ENCODE peak calls at places on chromosome 1, in six cellular contexts. Z is T-helper 2 cell, H is GM03348, L is A172, N is WTC11, R is NCI-H1092 treated with DMSO at 0.1 percent for 48 hours. T is an unnamed sample.

GRCh38 chr1:58982259-58982998 is 198.6 kb upstream of the JUN start:
- DNase-seq in R (peak; percentile 16), H (peak; percentile 16), Z (no peak), L (peak; percentile 19), N (no peak), T (no peak)

GRCh38 chr1:59128239-59128736 is 168.6 kb upstream of the FGGY start:
- DNase-seq in Z (no peak), H (peak; percentile 40), R (no peak), L (peak; percentile 89), N (no peak), T (no peak)

GRCh38 chr1:82177190-82177589 is 376.5 kb downstream of the ADGRL2 start:
- DNase-seq in H (no peak), Z (no peak), L (no peak), N (no peak), R (no peak), T (no peak)

GRCh38 chr1:201261771-201262547 is 21.3 kb upstream of the PKP1 start:
- DNase-seq in R (no peak), Z (no peak), L (no peak), N (no peak), H (peak; percentile 30), T (no peak)

GRCh38 chr1:246781212-246781611 is 57.0 kb downstream of the SCCPDH start:
- DNase-seq in Z (no peak), R (no peak), H (no peak), N (no peak), L (no peak), T (no peak)

GRCh38 chr1:214123061-214123784 is 135.4 kb downstream of the PROX1 start:
- DNase-seq in H (peak; percentile 74), N (peak; percentile 71), Z (peak; percentile 28), R (peak; percentile 86), L (peak; percentile 80), T (no peak)

GRCh38 chr1:236063919-236064673 is 794 bp downstream of the NID1 start:
- DNase-seq in L (peak; percentile 73), Z (peak; percentile 26), H (peak; percentile 80), N (peak; percentile 40), R (no peak), T (no peak)

GRCh38 chr1:97074771-97075170 is 353.2 kb downstream of the PTBP2 start:
- DNase-seq in H (no peak), R (no peak), Z (no peak), N (no peak), L (no peak), T (no peak)

GRCh38 chr1:38026592-38027200 is 14.2 kb downstream of the UTP11 start:
- DNase-seq in N (peak; percentile 74), R (peak; percentile 30), L (peak; percentile 53), H (peak; percentile 63), Z (peak; percentile 76), T (peak; percentile 29)

T was measured in NK-92 treated with Interleukin-12 subunit alpha and Interleukin-12 subunit beta, amount 100 ng/mL, for 24 hours.